ENCODE peak calls at places on chromosomes 5 and 9, in nine cellular contexts. One of them, this sample, is unnamed.

GRCh38 chr9:37902804-37903580 is 935 bp downstream of the SLC25A51 start:
- DNase-seq in T-helper 17 cell: no peak
- DNase-seq in GM13976: no peak
- DNase-seq in AG09309: no peak
- DNase-seq in tibial artery: peak
- DNase-seq in CD4-positive, alpha-beta memory T cell: no peak
- DNase-seq in H4: no peak
- DNase-seq in activated T-cell treated with anti-CD3 and anti-CD28 coated beads for 1 hour: no peak
- DNase-seq in stimulated activated CD4-positive, alpha-beta T cell treated with anti-CD3 and anti-CD28 coated beads, Interleukin-4, amount 100 ng/mL, for 48 hours: no peak
- DNase-seq in this sample: peak

GRCh38 chr9:73264636-73265035 is 113.0 kb downstream of the ANXA1 start:
- DNase-seq in GM13976: no peak
- DNase-seq in T-helper 17 cell: no peak
- DNase-seq in AG09309: no peak
- DNase-seq in tibial artery: no peak
- DNase-seq in stimulated activated CD4-positive, alpha-beta T cell treated with anti-CD3 and anti-CD28 coated beads, Interleukin-4, amount 100 ng/mL, for 48 hours: no peak
- DNase-seq in activated T-cell treated with anti-CD3 and anti-CD28 coated beads for 1 hour: no peak
- DNase-seq in CD4-positive, alpha-beta memory T cell: no peak
- DNase-seq in H4: no peak
- DNase-seq in this sample: peak

GRCh38 chr9:124258765-124259272 is 1.1 kb downstream of the NEK6 start:
- DNase-seq in T-helper 17 cell: no peak
- DNase-seq in stimulated activated CD4-positive, alpha-beta T cell treated with anti-CD3 and anti-CD28 coated beads, Interleukin-4, amount 100 ng/mL, for 48 hours: no peak
- DNase-seq in tibial artery: peak
- DNase-seq in GM13976: no peak
- DNase-seq in CD4-positive, alpha-beta memory T cell: no peak
- DNase-seq in AG09309: no peak
- DNase-seq in activated T-cell treated with anti-CD3 and anti-CD28 coated beads for 1 hour: no peak
- DNase-seq in H4: no peak
- DNase-seq in this sample: no peak

GRCh38 chr9:37971107-37971459 is 67.2 kb upstream of the SLC25A51 start:
- DNase-seq in T-helper 17 cell: no peak
- DNase-seq in stimulated activated CD4-positive, alpha-beta T cell treated with anti-CD3 and anti-CD28 coated beads, Interleukin-4, amount 100 ng/mL, for 48 hours: no peak
- DNase-seq in GM13976: no peak
- DNase-seq in tibial artery: no peak
- DNase-seq in CD4-positive, alpha-beta memory T cell: no peak
- DNase-seq in H4: no peak
- DNase-seq in AG09309: no peak
- DNase-seq in activated T-cell treated with anti-CD3 and anti-CD28 coated beads for 1 hour: no peak
- DNase-seq in this sample: no peak

GRCh38 chr5:11146171-11146570 is 385.1 kb upstream of the DAP start:
- DNase-seq in activated T-cell treated with anti-CD3 and anti-CD28 coated beads for 1 hour: no peak
- DNase-seq in H4: no peak
- DNase-seq in AG09309: no peak
- DNase-seq in stimulated activated CD4-positive, alpha-beta T cell treated with anti-CD3 and anti-CD28 coated beads, Interleukin-4, amount 100 ng/mL, for 48 hours: no peak
- DNase-seq in CD4-positive, alpha-beta memory T cell: no peak
- DNase-seq in GM13976: no peak
- DNase-seq in tibial artery: no peak
- DNase-seq in T-helper 17 cell: no peak
- DNase-seq in this sample: no peak

GRCh38 chr5:54721951-54722654 is 204.5 kb downstream of the SNX18 start:
- DNase-seq in AG09309: no peak
- DNase-seq in activated T-cell treated with anti-CD3 and anti-CD28 coated beads for 1 hour: no peak
- DNase-seq in CD4-positive, alpha-beta memory T cell: no peak
- DNase-seq in GM13976: no peak
- DNase-seq in tibial artery: no peak
- DNase-seq in stimulated activated CD4-positive, alpha-beta T cell treated with anti-CD3 and anti-CD28 coated beads, Interleukin-4, amount 100 ng/mL, for 48 hours: no peak
- DNase-seq in T-helper 17 cell: no peak
- DNase-seq in H4: no peak
- DNase-seq in this sample: no peak

GRCh38 chr5:112921031-112921832 is 795 bp downstream of the REEP5 start:
- DNase-seq in stimulated activated CD4-positive, alpha-beta T cell treated with anti-CD3 and anti-CD28 coated beads, Interleukin-4, amount 100 ng/mL, for 48 hours: peak
- DNase-seq in AG09309: no peak
- DNase-seq in GM13976: peak
- DNase-seq in tibial artery: peak
- DNase-seq in H4: peak
- DNase-seq in T-helper 17 cell: peak
- DNase-seq in activated T-cell treated with anti-CD3 and anti-CD28 coated beads for 1 hour: peak
- DNase-seq in CD4-positive, alpha-beta memory T cell: peak
- DNase-seq in this sample: peak

GRCh38 chr5:134139377-134139851 is 24.9 kb downstream of the TCF7 start:
- DNase-seq in activated T-cell treated with anti-CD3 and anti-CD28 coated beads for 1 hour: no peak
- DNase-seq in H4: no peak
- DNase-seq in CD4-positive, alpha-beta memory T cell: no peak
- DNase-seq in GM13976: no peak
- DNase-seq in tibial artery: peak
- DNase-seq in AG09309: no peak
- DNase-seq in T-helper 17 cell: peak
- DNase-seq in stimulated activated CD4-positive, alpha-beta T cell treated with anti-CD3 and anti-CD28 coated beads, Interleukin-4, amount 100 ng/mL, for 48 hours: no peak
- DNase-seq in this sample: no peak

GRCh38 chr9:76292658-76293057 is 101.6 kb downstream of the RFK start:
- DNase-seq in CD4-positive, alpha-beta memory T cell: no peak
- DNase-seq in stimulated activated CD4-positive, alpha-beta T cell treated with anti-CD3 and anti-CD28 coated beads, Interleukin-4, amount 100 ng/mL, for 48 hours: no peak
- DNase-seq in activated T-cell treated with anti-CD3 and anti-CD28 coated beads for 1 hour: no peak
- DNase-seq in AG09309: no peak
- DNase-seq in tibial artery: no peak
- DNase-seq in GM13976: no peak
- DNase-seq in T-helper 17 cell: no peak
- DNase-seq in H4: no peak
- DNase-seq in this sample: peak

GRCh38 chr5:11166906-11167305 is 405.9 kb upstream of the DAP start:
- DNase-seq in CD4-positive, alpha-beta memory T cell: no peak
- DNase-seq in stimulated activated CD4-positive, alpha-beta T cell treated with anti-CD3 and anti-CD28 coated beads, Interleukin-4, amount 100 ng/mL, for 48 hours: no peak
- DNase-seq in activated T-cell treated with anti-CD3 and anti-CD28 coated beads for 1 hour: no peak
- DNase-seq in GM13976: no peak
- DNase-seq in T-helper 17 cell: no peak
- DNase-seq in AG09309: no peak
- DNase-seq in H4: no peak
- DNase-seq in tibial artery: no peak
- DNase-seq in this sample: no peak

GRCh38 chr9:23571414-23572104 is 254.5 kb downstream of the ELAVL2 start:
- DNase-seq in activated T-cell treated with anti-CD3 and anti-CD28 coated beads for 1 hour: no peak
- DNase-seq in stimulated activated CD4-positive, alpha-beta T cell treated with anti-CD3 and anti-CD28 coated beads, Interleukin-4, amount 100 ng/mL, for 48 hours: no peak
- DNase-seq in T-helper 17 cell: no peak
- DNase-seq in CD4-positive, alpha-beta memory T cell: no peak
- DNase-seq in GM13976: no peak
- DNase-seq in tibial artery: no peak
- DNase-seq in AG09309: no peak
- DNase-seq in H4: no peak
- DNase-seq in this sample: no peak

GRCh38 chr9:107239474-107239873 is 43.6 kb upstream of the RAD23B start:
- DNase-seq in H4: no peak
- DNase-seq in tibial artery: no peak
- DNase-seq in activated T-cell treated with anti-CD3 and anti-CD28 coated beads for 1 hour: no peak
- DNase-seq in T-helper 17 cell: no peak
- DNase-seq in CD4-positive, alpha-beta memory T cell: peak
- DNase-seq in stimulated activated CD4-positive, alpha-beta T cell treated with anti-CD3 and anti-CD28 coated beads, Interleukin-4, amount 100 ng/mL, for 48 hours: no peak
- DNase-seq in AG09309: no peak
- DNase-seq in GM13976: no peak
- DNase-seq in this sample: peak

GRCh38 chr9:107358867-107359440 is 75.9 kb downstream of the RAD23B start:
- DNase-seq in activated T-cell treated with anti-CD3 and anti-CD28 coated beads for 1 hour: no peak
- DNase-seq in GM13976: no peak
- DNase-seq in tibial artery: no peak
- DNase-seq in H4: no peak
- DNase-seq in stimulated activated CD4-positive, alpha-beta T cell treated with anti-CD3 and anti-CD28 coated beads, Interleukin-4, amount 100 ng/mL, for 48 hours: no peak
- DNase-seq in CD4-positive, alpha-beta memory T cell: no peak
- DNase-seq in AG09309: no peak
- DNase-seq in T-helper 17 cell: no peak
- DNase-seq in this sample: no peak

GRCh38 chr5:72842816-72843215 is 26.4 kb downstream of the TNPO1 start:
- DNase-seq in T-helper 17 cell: no peak
- DNase-seq in GM13976: peak
- DNase-seq in activated T-cell treated with anti-CD3 and anti-CD28 coated beads for 1 hour: no peak
- DNase-seq in H4: peak
- DNase-seq in tibial artery: no peak
- DNase-seq in CD4-positive, alpha-beta memory T cell: no peak
- DNase-seq in AG09309: no peak
- DNase-seq in stimulated activated CD4-positive, alpha-beta T cell treated with anti-CD3 and anti-CD28 coated beads, Interleukin-4, amount 100 ng/mL, for 48 hours: no peak
- DNase-seq in this sample: peak

GRCh38 chr9:70563437-70564204 is 149.2 kb upstream of the KLF9 start:
- DNase-seq in H4: peak
- DNase-seq in stimulated activated CD4-positive, alpha-beta T cell treated with anti-CD3 and anti-CD28 coated beads, Interleukin-4, amount 100 ng/mL, for 48 hours: peak
- DNase-seq in AG09309: peak
- DNase-seq in activated T-cell treated with anti-CD3 and anti-CD28 coated beads for 1 hour: peak
- DNase-seq in GM13976: peak
- DNase-seq in T-helper 17 cell: no peak
- DNase-seq in tibial artery: no peak
- DNase-seq in CD4-positive, alpha-beta memory T cell: peak
- DNase-seq in this sample: peak

GRCh38 chr9:99931155-99931840 is 24.8 kb downstream of the STX17 start:
- DNase-seq in activated T-cell treated with anti-CD3 and anti-CD28 coated beads for 1 hour: no peak
- DNase-seq in stimulated activated CD4-positive, alpha-beta T cell treated with anti-CD3 and anti-CD28 coated beads, Interleukin-4, amount 100 ng/mL, for 48 hours: no peak
- DNase-seq in GM13976: no peak
- DNase-seq in tibial artery: no peak
- DNase-seq in AG09309: no peak
- DNase-seq in T-helper 17 cell: no peak
- DNase-seq in H4: no peak
- DNase-seq in CD4-positive, alpha-beta memory T cell: no peak
- DNase-seq in this sample: peak

GRCh38 chr5:159849437-159850191 is 66.7 kb upstream of the ADRA1B start:
- DNase-seq in GM13976: no peak
- DNase-seq in H4: peak
- DNase-seq in activated T-cell treated with anti-CD3 and anti-CD28 coated beads for 1 hour: no peak
- DNase-seq in CD4-positive, alpha-beta memory T cell: no peak
- DNase-seq in AG09309: peak
- DNase-seq in T-helper 17 cell: no peak
- DNase-seq in stimulated activated CD4-positive, alpha-beta T cell treated with anti-CD3 and anti-CD28 coated beads, Interleukin-4, amount 100 ng/mL, for 48 hours: no peak
- DNase-seq in tibial artery: no peak
- DNase-seq in this sample: peak

GRCh38 chr5:138305797-138306196 is 25.8 kb downstream of the CDC25C start:
- DNase-seq in tibial artery: no peak
- DNase-seq in stimulated activated CD4-positive, alpha-beta T cell treated with anti-CD3 and anti-CD28 coated beads, Interleukin-4, amount 100 ng/mL, for 48 hours: no peak
- DNase-seq in activated T-cell treated with anti-CD3 and anti-CD28 coated beads for 1 hour: no peak
- DNase-seq in CD4-positive, alpha-beta memory T cell: no peak
- DNase-seq in H4: no peak
- DNase-seq in AG09309: no peak
- DNase-seq in T-helper 17 cell: no peak
- DNase-seq in GM13976: no peak
- DNase-seq in this sample: no peak

GRCh38 chr5:106094128-106094726 is 1576.5 kb downstream of the EFNA5 start:
- DNase-seq in T-helper 17 cell: no peak
- DNase-seq in stimulated activated CD4-positive, alpha-beta T cell treated with anti-CD3 and anti-CD28 coated beads, Interleukin-4, amount 100 ng/mL, for 48 hours: no peak
- DNase-seq in CD4-positive, alpha-beta memory T cell: no peak
- DNase-seq in AG09309: no peak
- DNase-seq in activated T-cell treated with anti-CD3 and anti-CD28 coated beads for 1 hour: no peak
- DNase-seq in tibial artery: no peak
- DNase-seq in GM13976: no peak
- DNase-seq in H4: peak
- DNase-seq in this sample: peak

GRCh38 chr5:53430618-53431252 is 49.7 kb upstream of the FST start:
- DNase-seq in stimulated activated CD4-positive, alpha-beta T cell treated with anti-CD3 and anti-CD28 coated beads, Interleukin-4, amount 100 ng/mL, for 48 hours: no peak
- DNase-seq in H4: peak
- DNase-seq in GM13976: no peak
- DNase-seq in T-helper 17 cell: no peak
- DNase-seq in AG09309: no peak
- DNase-seq in CD4-positive, alpha-beta memory T cell: no peak
- DNase-seq in tibial artery: no peak
- DNase-seq in activated T-cell treated with anti-CD3 and anti-CD28 coated beads for 1 hour: no peak
- DNase-seq in this sample: peak

GRCh38 chr5:160312139-160312959 is at the start of gene CCNJL:
- DNase-seq in GM13976: peak
- DNase-seq in tibial artery: no peak
- DNase-seq in AG09309: no peak
- DNase-seq in stimulated activated CD4-positive, alpha-beta T cell treated with anti-CD3 and anti-CD28 coated beads, Interleukin-4, amount 100 ng/mL, for 48 hours: no peak
- DNase-seq in CD4-positive, alpha-beta memory T cell: no peak
- DNase-seq in T-helper 17 cell: no peak
- DNase-seq in H4: peak
- DNase-seq in activated T-cell treated with anti-CD3 and anti-CD28 coated beads for 1 hour: no peak
- DNase-seq in this sample: peak

GRCh38 chr9:122015165-122015821 is 77.8 kb downstream of the TTLL11 start:
- DNase-seq in H4: no peak
- DNase-seq in tibial artery: no peak
- DNase-seq in activated T-cell treated with anti-CD3 and anti-CD28 coated beads for 1 hour: no peak
- DNase-seq in AG09309: no peak
- DNase-seq in stimulated activated CD4-positive, alpha-beta T cell treated with anti-CD3 and anti-CD28 coated beads, Interleukin-4, amount 100 ng/mL, for 48 hours: no peak
- DNase-seq in T-helper 17 cell: no peak
- DNase-seq in CD4-positive, alpha-beta memory T cell: no peak
- DNase-seq in GM13976: no peak
- DNase-seq in this sample: no peak

GRCh38 chr9:91131433-91131839 is 230.3 kb downstream of the AUH start:
- DNase-seq in T-helper 17 cell: no peak
- DNase-seq in GM13976: no peak
- DNase-seq in CD4-positive, alpha-beta memory T cell: peak
- DNase-seq in H4: peak
- DNase-seq in AG09309: peak
- DNase-seq in stimulated activated CD4-positive, alpha-beta T cell treated with anti-CD3 and anti-CD28 coated beads, Interleukin-4, amount 100 ng/mL, for 48 hours: peak
- DNase-seq in tibial artery: no peak
- DNase-seq in activated T-cell treated with anti-CD3 and anti-CD28 coated beads for 1 hour: no peak
- DNase-seq in this sample: peak